ENCODE peak calls at places on chromosomes 13 and 19, in six cellular contexts. G, J, V, Z, U and A are unnamed samples. For H3K4me1, the result is how much of the 10 kb centered on the place peaks cover.

GRCh38 chr13:66967825-66968597 is 262.1 kb downstream of the PCDH9 start:
- DNase-seq in G (no peak), J (no peak), V (peak), Z (no peak), U (no peak), A (no peak)

GRCh38 chr13:58946274-58946673 is 1217.5 kb downstream of the DIAPH3 start:
- DNase-seq in G (no peak), J (no peak), V (no peak), Z (no peak), U (no peak), A (no peak)

GRCh38 chr19:29811125-29812079 is at the start of gene CCNE1:
- DNase-seq in G (peak), J (peak), V (peak), Z (peak), U (peak), A (peak)

GRCh38 chr13:111114362-111115050 is 604 bp upstream of the ARHGEF7 start:
- DNase-seq in G (peak), J (peak), V (peak), Z (peak), U (peak), A (peak)

GRCh38 chr13:84296386-84296785 is 414.1 kb upstream of the SLITRK1 start:
- DNase-seq in G (no peak), J (no peak), V (no peak), Z (no peak), U (no peak), A (no peak)

GRCh38 chr19:46630806-46631205 is 5.2 kb downstream of the GNG8 start:
- DNase-seq in G (no peak), J (no peak), V (no peak), Z (no peak), U (no peak), A (no peak)

GRCh38 chr19:51514866-51515481 is 13.4 kb upstream of the SIGLEC12 start:
- DNase-seq in G (no peak), J (no peak), V (peak), Z (no peak), U (no peak), A (peak)

GRCh38 chr19:49866933-49867782 is at the start of gene PNKP:
- DNase-seq in G (peak), J (peak), V (peak), Z (peak), U (peak), A (peak)

DNA sequence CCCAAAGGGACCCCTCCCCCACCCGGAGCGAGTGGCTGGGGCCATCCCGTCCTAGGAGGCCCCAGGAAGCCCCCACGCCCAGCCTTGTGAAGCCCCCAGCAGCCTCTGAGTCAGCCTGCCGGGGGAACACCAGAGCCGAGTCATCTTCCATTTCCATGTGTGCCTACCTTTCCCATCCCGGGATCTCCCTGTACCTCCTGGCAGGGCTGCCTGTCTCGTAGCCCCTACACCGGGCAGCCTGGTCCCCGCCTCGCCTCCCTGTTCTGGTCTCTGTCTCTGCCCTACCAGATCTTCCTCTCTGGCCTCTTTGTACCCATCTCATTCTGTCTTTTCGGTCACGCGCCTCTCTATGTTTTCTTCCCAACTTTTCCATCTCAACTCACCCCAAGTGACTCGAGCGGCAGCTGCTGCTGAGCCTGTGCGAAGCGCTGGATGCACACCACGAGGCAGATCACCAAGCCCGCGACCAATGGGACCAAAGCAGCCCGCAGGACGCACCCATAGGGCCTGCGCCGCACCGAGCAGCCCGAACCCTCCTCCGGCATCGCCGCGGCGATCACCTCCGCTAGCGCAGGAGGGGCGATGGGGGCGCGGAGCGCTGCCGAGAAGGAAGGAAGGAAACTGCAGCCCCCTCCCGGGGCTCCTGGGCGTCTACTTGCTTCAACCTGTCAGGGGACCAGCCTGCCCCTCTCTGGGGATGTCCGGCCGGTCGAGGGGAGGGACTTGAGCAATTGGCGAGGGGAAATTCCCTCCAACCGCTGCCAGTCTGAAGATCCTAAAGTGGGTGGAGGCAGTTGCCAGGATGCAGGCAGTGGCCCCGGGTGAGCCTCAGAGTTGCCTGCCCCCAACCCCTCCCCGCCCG is at the start of gene CD70:
- DNase-seq in G (peak), J (no peak), V (no peak), Z (no peak), U (no peak), A (no peak)
- TF ChIP-seq POLR2A in G (no peak), J (no peak), V (no peak), Z (no peak), U (no peak), A (no peak)

DNA sequence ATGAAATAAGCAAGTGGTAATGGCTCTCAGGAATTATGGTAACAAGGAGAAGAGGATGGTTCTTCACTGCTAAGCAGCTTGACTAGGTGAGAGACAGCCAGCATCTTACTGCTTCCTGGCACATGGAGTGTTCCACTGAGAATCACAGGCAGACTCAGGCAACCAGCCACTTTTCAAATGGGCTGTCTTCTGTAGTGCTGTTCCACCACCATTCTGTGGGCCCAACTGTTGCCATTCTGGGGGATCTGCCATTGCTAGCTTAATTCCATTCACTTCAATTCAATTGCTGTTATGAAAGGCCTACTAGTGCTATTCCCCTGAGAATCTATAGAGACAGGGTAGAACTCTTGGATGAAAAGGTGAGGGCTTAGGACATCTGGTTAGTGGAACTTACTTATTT is 341.9 kb downstream of the KCNRG start:
- DNase-seq in G (no peak), J (no peak), V (no peak), Z (no peak), U (no peak), A (no peak)
- H3K4me1 ChIP-seq in G (under half), J (under half), V (under half), Z (under half), U (under half), A (under half)

DNA sequence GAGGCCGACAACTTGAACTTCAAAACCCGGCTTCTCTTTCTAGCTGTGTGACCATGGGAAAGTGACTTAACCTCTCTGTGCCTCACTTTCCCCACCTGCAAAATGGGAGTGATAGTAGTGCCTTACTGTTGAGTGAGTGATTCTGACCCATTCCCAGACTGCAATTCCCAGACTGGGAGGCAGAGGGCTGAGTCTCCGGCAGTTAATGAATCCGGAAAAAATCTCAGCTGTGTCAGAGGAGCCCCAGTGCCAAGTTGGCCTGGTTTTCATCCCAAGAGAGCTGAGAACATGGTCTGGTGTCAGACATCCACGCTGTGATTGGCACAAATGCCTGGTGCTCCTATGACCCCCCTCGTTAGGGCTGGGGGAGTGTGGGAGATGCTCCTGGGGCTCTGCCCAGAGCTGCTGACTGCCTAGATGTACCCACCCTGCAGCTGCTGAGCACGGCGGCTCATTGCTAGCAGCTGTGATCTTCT is 50.0 kb downstream of the PIN1 start:
- DNase-seq in G (no peak), J (peak), V (peak), Z (no peak), U (no peak), A (no peak)
- TF ChIP-seq CTCF in G (peak), J (no peak), V (peak), Z (no peak), U (peak), A (no peak)

GRCh38 chr19:55585658-55586339 is 5.2 kb upstream of the ZNF579 start:
- DNase-seq in G (peak), J (peak), V (peak), Z (peak), U (no peak), A (peak)

GRCh38 chr19:55590109-55590508 is 9.2 kb downstream of the FIZ1 start:
- DNase-seq in G (no peak), J (no peak), V (no peak), Z (no peak), U (no peak), A (no peak)

GRCh38 chr19:55588738-55589137 is 8.1 kb upstream of the ZNF579 start:
- DNase-seq in G (no peak), J (no peak), V (no peak), Z (no peak), U (no peak), A (no peak)

GRCh38 chr19:55584871-55585270 is 4.2 kb upstream of the ZNF579 start:
- DNase-seq in G (no peak), J (no peak), V (no peak), Z (no peak), U (no peak), A (no peak)

DNA sequence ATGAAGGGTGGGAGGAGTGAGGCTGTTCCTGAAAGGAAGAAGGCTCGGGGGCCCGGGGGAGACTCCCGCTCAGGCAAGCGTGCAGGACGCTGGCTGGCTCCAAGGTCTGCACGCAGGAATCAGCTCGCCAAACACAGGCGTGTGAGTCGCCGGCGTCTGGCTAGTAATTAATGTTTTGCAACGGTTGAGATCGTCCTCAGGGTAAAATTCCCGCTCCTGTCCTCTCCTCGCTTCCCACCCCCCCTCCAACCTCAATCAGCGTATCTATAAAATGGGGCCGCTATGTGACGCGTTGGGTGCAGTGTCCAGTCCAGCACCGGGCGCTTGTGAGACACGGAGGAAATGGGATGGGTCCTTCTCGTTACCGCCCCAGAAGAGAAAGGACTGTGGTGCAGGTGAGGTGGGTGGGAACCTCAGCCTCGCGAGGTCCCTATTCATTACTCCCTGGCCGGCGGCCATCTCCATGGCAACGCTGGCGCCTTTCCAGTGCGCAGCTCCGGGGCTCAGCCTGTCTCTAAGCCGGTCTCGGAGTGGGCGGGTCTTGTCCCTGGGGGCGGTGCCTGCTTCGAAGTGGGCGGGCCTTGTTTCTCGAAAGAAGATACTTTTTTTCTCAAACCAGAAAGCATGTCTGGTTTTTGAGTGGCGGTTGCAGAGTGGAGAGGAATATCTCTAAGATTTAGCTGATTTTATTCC is 6.5 kb upstream of the ZNF579 start:
- DNase-seq in G (peak), J (peak), V (peak), Z (peak), U (peak), A (peak)
- TF ChIP-seq POLR2A in G (no peak), J (no peak), V (no peak), Z (no peak), U (no peak), A (peak)

DNA sequence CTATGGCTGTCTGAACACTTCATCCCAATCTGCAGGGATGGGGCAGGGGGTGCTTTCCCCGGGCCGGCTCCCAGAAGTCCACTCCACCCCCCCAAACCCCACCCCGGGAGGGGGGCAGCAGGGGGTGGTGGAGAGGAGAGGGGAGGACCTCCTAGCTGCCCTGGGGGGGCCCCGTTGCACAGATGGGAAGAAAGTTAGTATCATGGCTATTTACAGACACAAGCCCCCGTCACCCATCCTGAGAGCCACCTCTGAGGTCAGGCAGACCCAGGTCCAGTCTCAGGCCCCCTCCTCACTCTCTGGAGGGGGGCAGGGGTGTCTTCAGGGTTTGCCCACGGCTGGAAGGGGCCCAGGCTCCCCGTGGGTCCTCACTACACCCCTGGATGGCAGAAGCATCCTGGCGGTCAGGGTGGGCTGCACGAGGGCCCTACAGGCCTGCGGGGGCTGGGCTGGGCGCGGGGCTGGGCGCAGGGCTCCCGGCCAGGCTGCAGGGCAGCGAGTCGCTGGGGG is 5.8 kb upstream of the REXO1 start:
- DNase-seq in G (no peak), J (no peak), V (no peak), Z (no peak), U (no peak), A (no peak)
- H3K4me1 ChIP-seq in G (under half), J (half or more), V (under half), Z (under half), U (half or more), A (under half)